ENCODE peak calls at places on chromosomes 7 and 10, in seven cellular contexts. U, X, V, I, D, E and L are unnamed samples.

GRCh38 chr7:142176901-142177300 is 65.4 kb downstream of the MGAM2 start:
- DNase-seq in X (no peak), E (no peak), I (no peak), U (no peak), D (no peak), V (no peak), L (no peak)

GRCh38 chr10:10644317-10645111 is 373.2 kb upstream of the CELF2 start:
- DNase-seq in X (no peak), U (peak), D (no peak), E (no peak), I (no peak), V (no peak), L (no peak)

GRCh38 chr7:115094163-115094562 is 172.3 kb downstream of the MDFIC start:
- DNase-seq in U (no peak), X (no peak), D (no peak), E (no peak), V (no peak), I (no peak), L (no peak)

GRCh38 chr7:42192851-42193456 is 44.1 kb downstream of the GLI3 start:
- DNase-seq in E (peak), D (no peak), U (no peak), V (no peak), I (no peak), X (no peak), L (no peak)

GRCh38 chr10:93495654-93496321 is 624 bp upstream of the CEP55 start:
- DNase-seq in U (no peak), D (no peak), X (peak), I (no peak), V (peak), E (peak), L (no peak)

GRCh38 chr10:124160176-124160575 is 66.8 kb upstream of the CHST15 start:
- DNase-seq in I (peak), D (no peak), E (no peak), V (no peak), X (no peak), U (no peak), L (peak)

GRCh38 chr10:95260397-95260881 is 30.4 kb downstream of the PDLIM1 start:
- DNase-seq in I (no peak), V (no peak), U (no peak), D (no peak), E (peak), X (no peak), L (no peak)

GRCh38 chr7:32583791-32584190 is 88.5 kb downstream of the AVL9 start:
- DNase-seq in I (no peak), D (no peak), U (no peak), X (no peak), E (no peak), V (no peak), L (no peak)

GRCh38 chr10:86288695-86289576 is 77.7 kb downstream of the GRID1 start:
- DNase-seq in E (no peak), X (no peak), V (no peak), D (no peak), I (no peak), U (no peak), L (peak)

GRCh38 chr7:2198206-2198605 is 34.5 kb downstream of the MAD1L1 start:
- DNase-seq in U (no peak), E (no peak), I (no peak), D (no peak), X (no peak), V (peak), L (peak)

GRCh38 chr10:96565774-96566173 is 21.0 kb downstream of the TM9SF3 start:
- DNase-seq in D (no peak), X (no peak), V (no peak), I (no peak), U (no peak), E (peak), L (no peak)

GRCh38 chr10:3415038-3415736 is 242.6 kb upstream of the PITRM1 start:
- DNase-seq in I (no peak), D (no peak), E (no peak), U (no peak), X (no peak), V (no peak), L (no peak)

GRCh38 chr10:91127341-91128082 is 93.0 kb upstream of the PCGF5 start:
- DNase-seq in D (no peak), X (no peak), U (no peak), V (no peak), E (no peak), I (no peak), L (no peak)

GRCh38 chr10:96664563-96664962 is 55.8 kb downstream of the PIK3AP1 start:
- DNase-seq in U (no peak), E (no peak), D (no peak), I (no peak), V (no peak), X (no peak), L (no peak)

GRCh38 chr7:36949711-36950600 is 225.7 kb upstream of the AOAH start:
- DNase-seq in V (peak), E (no peak), U (no peak), D (no peak), X (peak), I (no peak), L (peak)

GRCh38 chr10:59176241-59177030 is at the start of gene PHYHIPL:
- DNase-seq in E (no peak), U (no peak), I (peak), X (no peak), V (peak), D (no peak), L (peak)

GRCh38 chr10:133087679-133088523 is at the start of gene ADGRA1:
- DNase-seq in V (no peak), E (no peak), U (no peak), I (no peak), X (no peak), D (no peak), L (no peak)

GRCh38 chr10:100100651-100101525 is 19.2 kb upstream of the CPN1 start:
- DNase-seq in E (peak), X (no peak), I (no peak), V (no peak), U (no peak), D (no peak), L (no peak)

GRCh38 chr7:87193912-87194311 is 25.6 kb downstream of the TMEM243 start:
- DNase-seq in V (no peak), D (no peak), E (no peak), U (no peak), I (no peak), X (no peak), L (no peak)

GRCh38 chr7:87187120-87187519 is 32.4 kb downstream of the TMEM243 start:
- DNase-seq in V (no peak), U (no peak), D (no peak), X (no peak), E (no peak), I (no peak), L (no peak)

GRCh38 chr7:87188930-87189329 is 30.6 kb downstream of the TMEM243 start:
- DNase-seq in D (no peak), I (no peak), E (no peak), U (no peak), X (no peak), V (no peak), L (no peak)

GRCh38 chr7:87190806-87191205 is 28.7 kb downstream of the TMEM243 start:
- DNase-seq in X (no peak), E (no peak), V (no peak), I (no peak), D (no peak), U (no peak), L (no peak)

DNA sequence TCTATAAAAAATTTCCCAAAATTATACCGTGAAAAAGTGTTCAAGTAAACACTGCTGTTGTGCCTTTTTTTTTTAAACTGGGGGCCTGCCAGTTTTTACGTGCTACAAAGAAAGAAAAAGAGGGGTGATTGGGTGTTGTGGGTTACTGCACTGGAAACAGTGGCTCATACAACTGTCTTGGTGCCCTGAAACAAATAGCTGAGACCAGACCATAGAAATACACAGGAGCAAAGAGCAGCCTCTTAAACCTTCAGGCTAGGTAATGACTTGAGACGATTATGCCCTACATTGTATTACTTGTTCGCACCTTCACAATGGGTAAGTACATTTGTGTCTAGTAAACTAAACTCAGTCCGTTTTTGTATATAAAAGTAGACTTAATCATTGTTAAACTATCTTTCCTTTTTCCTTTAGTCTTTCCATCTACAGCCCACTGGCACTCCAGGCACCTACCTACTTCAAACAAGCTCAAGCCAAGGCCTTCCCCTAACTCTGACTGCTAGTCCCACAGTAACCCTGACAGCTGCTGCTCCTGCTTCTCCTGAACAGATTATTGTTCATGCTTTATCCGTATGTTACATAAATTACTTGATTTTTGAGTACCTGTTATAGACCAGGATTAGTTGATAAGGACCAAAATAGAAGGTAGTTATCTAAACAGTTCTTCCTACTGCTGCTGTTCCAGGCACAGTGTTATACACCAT is 26.6 kb downstream of the TMEM243 start:
- DNase-seq in V (no peak), E (no peak), I (no peak), X (no peak), U (no peak), D (no peak), L (no peak)
- TF ChIP-seq POLR2A in V (no peak), E (no peak), I (no peak), X (no peak), U (no peak), D (no peak), L (no peak)

GRCh38 chr7:149494738-149495368 is 2.8 kb downstream of the ZNF746 start:
- DNase-seq in I (no peak), X (no peak), V (no peak), U (no peak), D (no peak), E (no peak), L (no peak)

GRCh38 chr7:149496642-149497391 is 792 bp downstream of the ZNF746 start:
- DNase-seq in E (peak), V (peak), D (peak), I (peak), X (peak), U (peak), L (peak)

GRCh38 chr7:149495785-149496641 is 1.6 kb downstream of the ZNF746 start:
- DNase-seq in I (peak), X (peak), U (peak), D (peak), V (peak), E (peak), L (peak)

GRCh38 chr7:149500201-149500600 is 2.6 kb upstream of the ZNF746 start:
- DNase-seq in D (no peak), I (no peak), X (no peak), U (no peak), V (no peak), E (no peak), L (no peak)

GRCh38 chr7:149497467-149498261 is at the start of gene ZNF746:
- DNase-seq in X (peak), E (peak), U (peak), V (peak), D (peak), I (peak), L (peak)
- TF ChIP-seq POLR2A in X (no peak), E (peak), U (peak), V (no peak), D (no peak), I (peak), L (no peak)

GRCh38 chr10:79355420-79356010 is 8.2 kb downstream of the PPIF start:
- DNase-seq in I (no peak), E (no peak), D (no peak), V (no peak), X (no peak), U (no peak), L (no peak)
- TF ChIP-seq POLR2A in I (no peak), E (no peak), D (no peak), V (no peak), X (no peak), U (no peak), L (no peak)

DNA sequence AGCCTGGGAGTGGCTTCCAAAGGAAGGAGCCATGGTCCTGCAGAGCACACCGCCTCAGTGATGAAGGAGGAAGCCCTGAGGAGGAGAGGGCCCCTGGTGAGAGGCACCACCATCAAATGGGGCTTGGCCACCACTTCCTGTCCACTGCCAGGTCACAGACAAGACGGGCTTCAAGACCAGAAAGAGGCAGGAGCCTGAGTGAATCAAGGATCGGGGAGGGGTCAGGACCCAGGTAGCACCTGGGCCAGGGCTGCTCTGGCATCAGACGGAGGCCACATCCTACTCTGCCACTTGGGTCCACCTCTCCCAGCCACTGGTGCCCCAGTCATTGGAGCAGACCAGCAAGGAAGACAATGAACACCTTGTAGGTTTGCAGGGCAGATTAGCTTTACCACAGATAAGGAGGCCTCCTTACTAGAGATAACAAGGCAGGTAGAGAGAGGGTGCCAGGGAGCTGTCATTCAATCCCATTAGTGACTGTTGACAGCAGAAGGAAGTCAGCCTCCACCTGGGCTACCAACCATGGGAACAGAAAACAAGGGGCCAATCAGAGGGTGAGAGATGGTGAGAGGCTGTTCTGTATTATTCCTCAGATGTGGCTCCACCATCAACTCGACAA is 143.4 kb downstream of the TNS3 start:
- DNase-seq in D (no peak), E (no peak), U (no peak), I (no peak), V (no peak), X (no peak), L (no peak)
- TF ChIP-seq POLR2A in D (no peak), E (no peak), U (no peak), I (no peak), V (no peak), X (no peak), L (no peak)

GRCh38 chr10:33008499-33009243 is 50.6 kb upstream of the ITGB1 start:
- DNase-seq in D (peak), X (peak), V (peak), I (no peak), E (peak), U (peak), L (peak)

GRCh38 chr10:33006342-33006887 is 48.4 kb upstream of the ITGB1 start:
- DNase-seq in X (no peak), I (no peak), V (no peak), D (no peak), E (no peak), U (no peak), L (no peak)

GRCh38 chr10:33009244-33010131 is 51.5 kb upstream of the ITGB1 start:
- DNase-seq in D (no peak), V (no peak), E (no peak), X (no peak), U (no peak), I (no peak), L (no peak)

GRCh38 chr10:33001908-33002492 is 44.0 kb upstream of the ITGB1 start:
- DNase-seq in V (no peak), D (no peak), I (no peak), U (no peak), X (no peak), E (no peak), L (no peak)

DNA sequence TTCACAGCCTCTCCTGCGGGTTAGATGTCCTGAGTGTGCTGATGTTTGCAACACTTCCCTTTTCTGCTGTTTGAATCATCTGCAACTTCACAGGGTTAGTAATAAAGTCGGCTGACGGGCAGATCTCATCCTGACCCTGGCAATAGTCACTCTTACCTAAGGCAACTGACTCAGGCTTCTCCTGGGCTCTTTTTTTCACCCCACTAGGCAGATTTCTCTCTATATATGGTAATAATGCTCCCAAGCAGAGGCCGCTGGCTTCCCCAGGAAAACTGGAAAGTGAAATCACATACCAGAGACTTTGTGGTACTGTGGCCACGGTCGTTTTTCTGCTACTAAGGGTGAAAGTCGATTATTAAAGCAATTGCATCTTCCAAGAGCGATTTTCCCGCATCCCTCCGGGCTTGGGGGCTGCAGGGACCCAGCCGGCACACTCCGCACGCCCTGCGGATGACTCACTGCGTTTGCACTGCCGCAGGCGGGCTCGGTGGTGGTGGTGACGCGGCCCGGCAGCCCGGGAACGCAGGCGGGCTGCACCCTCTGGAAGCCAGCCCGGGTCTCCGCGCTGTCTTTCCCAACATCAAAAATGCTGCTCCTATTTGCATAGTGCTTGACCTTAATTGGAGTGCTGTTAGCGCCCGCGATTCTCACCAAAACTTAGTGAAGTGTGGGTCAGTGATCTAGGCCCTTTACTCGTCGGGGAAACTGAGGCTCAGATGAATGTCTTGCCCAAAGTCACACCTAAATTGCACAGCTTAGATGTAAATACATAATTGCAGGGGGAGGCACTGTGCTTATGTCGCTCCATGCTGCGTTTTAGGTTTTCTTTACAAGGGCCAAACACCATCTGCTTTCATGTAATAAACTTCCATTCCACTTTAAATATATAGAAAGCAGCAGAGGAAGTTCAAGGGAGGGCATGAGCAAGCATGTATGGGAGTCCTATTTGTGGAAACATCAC is 47.6 kb upstream of the ITGB1 start:
- DNase-seq in E (peak), D (peak), U (peak), I (peak), V (peak), X (peak), L (peak)
- TF ChIP-seq POLR2A in E (peak), D (peak), U (peak), I (no peak), V (peak), X (peak), L (peak)